ENCODE peak calls at places on chromosomes 16 and 17, in four cellular contexts. W is CD4-positive, CD25-positive, alpha-beta regulatory T cell; G is PC-9; U is brain microvascular endothelial cell. O is an unnamed sample.

GRCh38 chr17:45221081-45221996 is at the start of gene FMNL1:
- DNase-seq in W (peak; percentile 55), U (no peak), G (no peak), O (no peak)

GRCh38 chr17:2302740-2303277 is 776 bp downstream of the SMG6 start:
- DNase-seq in U (no peak), W (no peak), G (no peak), O (no peak)

GRCh38 chr16:83336630-83337029 is 471.1 kb upstream of the HSBP1 start:
- DNase-seq in W (no peak), U (peak; percentile 87), G (no peak), O (no peak)

GRCh38 chr16:64137976-64138375 is 983.9 kb downstream of the CDH11 start:
- DNase-seq in G (no peak), U (no peak), W (no peak), O (no peak)

GRCh38 chr17:4480929-4481898 is 17.5 kb upstream of the SPNS2 start:
- DNase-seq in G (no peak), W (no peak), U (no peak), O (no peak)

GRCh38 chr16:24488045-24488444 is 51.3 kb upstream of the RBBP6 start:
- DNase-seq in W (no peak), U (no peak), G (no peak), O (no peak)

GRCh38 chr17:59527931-59528330 is 37.5 kb upstream of the DHX40 start:
- DNase-seq in U (no peak), W (no peak), G (no peak), O (no peak)

GRCh38 chr17:43467981-43468541 is 15.7 kb upstream of the DHX8 start:
- DNase-seq in G (no peak), W (no peak), U (peak; percentile 71), O (peak; percentile 67)

GRCh38 chr17:62805234-62805633 is 2.9 kb downstream of the MARCHF10 start:
- DNase-seq in G (no peak), U (no peak), W (no peak), O (no peak)

GRCh38 chr17:79646721-79647455 is 36.0 kb upstream of the RBFOX3 start:
- DNase-seq in W (no peak), U (no peak), G (no peak), O (no peak)

GRCh38 chr17:36727577-36727976 is 126.2 kb downstream of the MRM1 start:
- DNase-seq in G (no peak), U (no peak), W (no peak), O (no peak)

GRCh38 chr17:4485676-4486646 is 12.7 kb upstream of the SPNS2 start:
- DNase-seq in U (no peak), W (no peak), G (no peak), O (no peak)

GRCh38 chr17:72338847-72339790 is 218.3 kb downstream of the SOX9 start:
- DNase-seq in G (peak; percentile 81), W (no peak), U (peak; percentile 97), O (peak; percentile 86)

GRCh38 chr16:23679274-23679985 is 741 bp downstream of the PLK1 start:
- DNase-seq in U (peak; percentile 37), W (no peak), G (peak; percentile 62), O (no peak)

GRCh38 chr16:20853981-20854620 is 46.1 kb downstream of the DCUN1D3 start:
- DNase-seq in W (no peak), U (no peak), G (no peak), O (no peak)

GRCh38 chr17:33447090-33447489 is 154.0 kb upstream of the ASIC2 start:
- DNase-seq in U (no peak), G (no peak), W (no peak), O (no peak)

GRCh38 chr17:57519199-57519598 is 225.9 kb downstream of the CCDC182 start:
- DNase-seq in W (no peak), U (peak; percentile 37), G (peak; percentile 25), O (peak; percentile 79)

GRCh38 chr17:7403043-7403901 is 625 bp downstream of the TMEM256 start:
- DNase-seq in W (peak; percentile 43), U (no peak), G (peak; percentile 26), O (no peak)

GRCh38 chr16:57358527-57359095 is at the start of gene CCL22:
- DNase-seq in G (peak; percentile 29), U (no peak), W (no peak), O (no peak)

GRCh38 chr16:86901483-86901882 is 323.1 kb downstream of the FOXL1 start:
- DNase-seq in G (no peak), W (no peak), U (peak; percentile 69), O (no peak)

GRCh38 chr16:74107795-74108610 is 188.6 kb upstream of the PSMD7 start:
- DNase-seq in W (no peak), G (peak; percentile 28), U (peak; percentile 11), O (peak; percentile 6)

GRCh38 chr16:22427556-22427955 is 53.1 kb upstream of the CDR2 start:
- DNase-seq in W (no peak), U (no peak), G (no peak), O (no peak)

GRCh38 chr16:84483882-84484565 is 20.4 kb downstream of the MEAK7 start:
- DNase-seq in G (no peak), W (no peak), U (no peak), O (no peak)

GRCh38 chr17:64058547-64059115 is 38.2 kb upstream of the ICAM2 start:
- DNase-seq in U (no peak), G (no peak), W (no peak), O (no peak)

GRCh38 chr17:82665226-82665625 is 17.0 kb upstream of the WDR45B start:
- DNase-seq in G (no peak), W (no peak), U (no peak), O (no peak)

GRCh38 chr17:74531231-74531761 is at the start of gene CD300LB:
- DNase-seq in G (no peak), W (no peak), U (no peak), O (no peak)

GRCh38 chr16:9139965-9140364 is 48.5 kb downstream of the HAPSTR1 start:
- DNase-seq in G (no peak), U (peak; percentile 25), W (no peak), O (no peak)

GRCh38 chr17:69936996-69937395 is 138.0 kb upstream of the KCNJ16 start:
- DNase-seq in G (no peak), U (no peak), W (no peak), O (no peak)

GRCh38 chr17:82794781-82795505 is 43.1 kb downstream of the TBCD start:
- DNase-seq in U (peak; percentile 48), G (no peak), W (no peak), O (no peak)

GRCh38 chr17:7885357-7886226 is 3.0 kb upstream of the CHD3 start:
- DNase-seq in G (peak; percentile 68), W (peak; percentile 34), U (no peak), O (no peak)

GRCh38 chr17:74502866-74503265 is 28.4 kb downstream of the CD300LB start:
- DNase-seq in G (no peak), W (no peak), U (no peak), O (no peak)

GRCh38 chr16:89383095-89384003 is 107.0 kb downstream of the ANKRD11 start:
- DNase-seq in G (peak; percentile 82), W (no peak), U (peak; percentile 47), O (no peak)

GRCh38 chr17:42795465-42795864 is 3.0 kb downstream of the COA3 start:
- DNase-seq in G (no peak), W (no peak), U (no peak), O (no peak)

GRCh38 chr17:34579017-34579946 is at the start of gene TMEM132E:
- DNase-seq in W (no peak), G (no peak), U (no peak), O (no peak)

GRCh38 chr16:68969338-68969737 is 126.0 kb downstream of the TANGO6 start:
- DNase-seq in W (no peak), U (no peak), G (no peak), O (no peak)

GRCh38 chr17:49036270-49036626 is 39.1 kb downstream of the IGF2BP1 start:
- DNase-seq in U (no peak), G (no peak), W (no peak), O (no peak)

GRCh38 chr17:49434821-49435581 is 20.3 kb upstream of the PHB1 start:
- DNase-seq in W (peak; percentile 14), G (peak; percentile 46), U (peak; percentile 55), O (no peak)

GRCh38 chr16:89395150-89396142 is 94.9 kb downstream of the ANKRD11 start:
- DNase-seq in W (no peak), U (peak; percentile 95), G (peak; percentile 92), O (peak; percentile 95)

GRCh38 chr17:78168906-78169793 is 769 bp downstream of the SYNGR2 start:
- DNase-seq in U (peak; percentile 33), W (peak; percentile 63), G (peak; percentile 74), O (no peak)

GRCh38 chr17:77096570-77097214 is 44.1 kb upstream of the SEC14L1 start:
- DNase-seq in W (no peak), U (no peak), G (no peak), O (no peak)
- H3K4me3 ChIP-seq in W (no peak overlapping the region), U (no peak overlapping the region), G (no peak overlapping the region), O (no peak overlapping the region)

GRCh38 chr17:9339958-9340357 is 235.7 kb downstream of the STX8 start:
- DNase-seq in U (no peak), G (no peak), W (no peak), O (no peak)

GRCh38 chr17:9346296-9346926 is 229.2 kb downstream of the STX8 start:
- DNase-seq in U (peak; percentile 54), G (no peak), W (no peak), O (no peak)

GRCh38 chr17:9342225-9342624 is 233.4 kb downstream of the STX8 start:
- DNase-seq in U (no peak), G (no peak), W (no peak), O (no peak)

DNA sequence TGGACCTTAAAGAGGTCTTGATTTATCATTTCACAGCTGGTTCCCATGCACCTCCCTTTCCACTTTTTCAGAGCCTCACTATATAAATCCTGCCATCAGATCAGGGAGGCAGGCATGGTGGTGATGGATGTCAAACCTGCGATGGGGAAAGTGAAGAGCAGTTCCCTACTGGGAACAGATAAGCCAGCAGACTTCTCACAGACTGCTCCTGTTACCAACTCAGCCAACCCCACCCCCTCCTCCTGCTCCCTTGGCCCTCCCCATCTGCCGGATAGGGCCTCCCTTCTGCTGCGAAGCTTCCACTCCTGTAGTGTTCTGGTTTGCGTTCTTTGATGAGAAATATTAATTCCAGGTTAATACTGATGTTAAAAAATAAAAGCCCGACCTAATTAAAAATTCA is 232.1 kb downstream of the STX8 start:
- DNase-seq in W (no peak), U (no peak), G (no peak), O (no peak)
- H3K4me3 ChIP-seq in W (no peak overlapping the region), U (no peak overlapping the region), G (no peak overlapping the region), O (no peak overlapping the region)

DNA sequence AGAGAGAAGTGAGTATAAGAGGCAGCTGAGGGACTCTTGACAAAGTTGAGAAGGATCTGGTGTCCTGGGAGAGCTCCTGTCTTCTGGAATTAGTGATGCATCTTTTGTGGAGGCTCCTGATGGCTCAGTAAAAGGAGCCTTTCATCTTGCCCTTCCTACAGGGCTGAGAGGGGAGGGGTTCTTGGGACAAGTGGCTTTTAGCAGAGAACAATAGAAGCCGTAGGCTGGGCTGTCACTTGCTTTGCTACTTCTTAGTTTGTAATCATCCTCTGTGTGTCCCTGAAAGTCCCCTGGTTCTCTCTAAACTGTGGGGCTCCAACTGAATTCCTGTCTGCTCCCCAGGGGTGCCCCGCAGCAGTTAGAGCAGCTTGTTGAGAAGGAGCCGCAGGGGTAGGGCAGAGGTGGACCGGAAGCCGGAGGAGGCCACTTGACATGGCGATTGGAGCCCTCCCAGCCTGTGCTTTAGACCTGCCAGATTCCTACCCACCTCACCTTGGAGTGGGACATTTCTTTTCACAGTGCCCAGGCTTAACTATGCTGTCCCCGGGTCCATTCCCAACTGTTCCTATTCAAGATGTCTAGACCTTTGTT is 85.1 kb downstream of the PRKCA start:
- DNase-seq in W (no peak), G (no peak), U (no peak), O (no peak)
- H3K4me3 ChIP-seq in W (no peak overlapping the region), G (no peak overlapping the region), U (no peak overlapping the region), O (no peak overlapping the region)

GRCh38 chr16:48961546-48961945 is 320.1 kb downstream of the CBLN1 start:
- DNase-seq in G (no peak), U (no peak), W (no peak), O (no peak)
- H3K4me3 ChIP-seq in G (no peak overlapping the region), U (no peak overlapping the region), W (no peak overlapping the region), O (no peak overlapping the region)